ENCODE peak calls at places on chromosome 6, in nine cellular contexts. O is HCT116, W is ovary, J is H1, D is stomach, M is body of pancreas, I is adrenal gland, F is right lobe of liver, E is prostate gland. S is an unnamed sample.

GRCh38 chr6:21971540-21971939 is 325.3 kb downstream of the PRL start:
- DNase-seq in O (no peak), W (no peak), J (no peak), D (no peak), M (no peak), I (no peak), F (no peak), E (no peak), S (no peak)

GRCh38 chr6:82712826-82713225 is 349.2 kb downstream of the TPBG start:
- DNase-seq in O (no peak), W (no peak), J (no peak), D (no peak), M (no peak), I (no peak), F (no peak), E (no peak), S (no peak)

GRCh38 chr6:93896081-93896480 is 476.7 kb upstream of the EPHA7 start:
- DNase-seq in O (no peak), W (no peak), J (no peak), D (no peak), M (no peak), I (no peak), F (no peak), E (no peak), S (no peak)

GRCh38 chr6:134774244-134774643 is 175.7 kb downstream of the ALDH8A1 start:
- DNase-seq in O (no peak), W (no peak), J (no peak), D (no peak), M (no peak), I (no peak), F (no peak), E (no peak), S (no peak)

GRCh38 chr6:31400467-31401289 is 2.7 kb upstream of the MICA start:
- DNase-seq in O (peak), W (peak), J (no peak), D (peak), M (peak), I (peak), F (peak), E (peak), S (peak)

GRCh38 chr6:32194825-32195651 is 2.6 kb upstream of the GPSM3 start:
- DNase-seq in O (peak), W (peak), J (no peak), D (no peak), M (peak), I (peak), F (no peak), E (no peak), S (no peak)

GRCh38 chr6:56101141-56101553 is 146.2 kb downstream of the COL21A1 start:
- DNase-seq in O (peak), W (no peak), J (no peak), D (no peak), M (peak), I (no peak), F (no peak), E (no peak), S (no peak)

GRCh38 chr6:144330588-144330987 is 45.5 kb downstream of the UTRN start:
- DNase-seq in O (peak), W (no peak), J (peak), D (peak), M (peak), I (no peak), F (no peak), E (peak), S (no peak)

GRCh38 chr6:111888928-111889696 is 15.9 kb upstream of the FYN start:
- DNase-seq in O (no peak), W (peak), J (no peak), D (no peak), M (no peak), I (no peak), F (no peak), E (no peak), S (no peak)

GRCh38 chr6:151461673-151462072 is 9.7 kb upstream of the RMND1 start:
- DNase-seq in O (no peak), W (no peak), J (no peak), D (no peak), M (no peak), I (no peak), F (no peak), E (no peak), S (no peak)

GRCh38 chr6:90103056-90103793 is 193.4 kb downstream of the BACH2 start:
- DNase-seq in O (no peak), W (no peak), J (no peak), D (no peak), M (peak), I (no peak), F (no peak), E (no peak), S (no peak)

GRCh38 chr6:159695984-159696383 is 2.9 kb upstream of the SOD2 start:
- DNase-seq in O (no peak), W (no peak), J (no peak), D (no peak), M (no peak), I (no peak), F (no peak), E (no peak), S (no peak)

GRCh38 chr6:13767121-13767794 is 47.1 kb downstream of the MCUR1 start:
- DNase-seq in O (no peak), W (peak), J (no peak), D (no peak), M (peak), I (peak), F (no peak), E (peak), S (peak)

GRCh38 chr6:126873351-126873750 is 245.1 kb upstream of the RSPO3 start:
- DNase-seq in O (no peak), W (no peak), J (no peak), D (no peak), M (no peak), I (no peak), F (no peak), E (no peak), S (no peak)

GRCh38 chr6:168163096-168163731 is 84.2 kb upstream of the FRMD1 start:
- DNase-seq in O (no peak), W (no peak), J (no peak), D (peak), M (no peak), I (peak), F (no peak), E (peak), S (no peak)

GRCh38 chr6:141153563-141153962 is 979.2 kb upstream of the GJE1 start:
- DNase-seq in O (no peak), W (no peak), J (peak), D (no peak), M (no peak), I (no peak), F (no peak), E (no peak), S (no peak)

GRCh38 chr6:111530777-111531176 is 47.8 kb upstream of the REV3L start:
- DNase-seq in O (no peak), W (no peak), J (no peak), D (no peak), M (no peak), I (no peak), F (no peak), E (no peak), S (no peak)

GRCh38 chr6:35258858-35259193 is 709 bp upstream of the ZNF76 start:
- DNase-seq in O (peak), W (no peak), J (no peak), D (peak), M (no peak), I (no peak), F (no peak), E (no peak), S (no peak)

GRCh38 chr6:43173496-43174262 is 2.6 kb downstream of the SRF start:
- DNase-seq in O (no peak), W (no peak), J (no peak), D (no peak), M (no peak), I (peak), F (no peak), E (no peak), S (no peak)

GRCh38 chr6:98980814-98981213 is 33.1 kb upstream of the FBXL4 start:
- DNase-seq in O (no peak), W (no peak), J (peak), D (no peak), M (no peak), I (no peak), F (no peak), E (no peak), S (no peak)

GRCh38 chr6:104356197-104356596 is 503.5 kb downstream of the HACE1 start:
- DNase-seq in O (no peak), W (no peak), J (no peak), D (no peak), M (no peak), I (no peak), F (no peak), E (no peak), S (no peak)

GRCh38 chr6:47097092-47097945 is 55.2 kb upstream of the ADGRF1 start:
- DNase-seq in O (peak), W (peak), J (no peak), D (peak), M (peak), I (peak), F (peak), E (peak), S (no peak)

GRCh38 chr6:30200551-30201281 is 12.5 kb downstream of the TRIM26 start:
- DNase-seq in O (no peak), W (no peak), J (no peak), D (no peak), M (no peak), I (no peak), F (peak), E (no peak), S (no peak)

GRCh38 chr6:13504611-13505344 is 17.4 kb upstream of the GFOD1 start:
- DNase-seq in O (no peak), W (no peak), J (no peak), D (no peak), M (no peak), I (no peak), F (no peak), E (no peak), S (no peak)

GRCh38 chr6:131688286-131688685 is 12.9 kb downstream of the OR2A4 start:
- DNase-seq in O (no peak), W (no peak), J (no peak), D (no peak), M (no peak), I (no peak), F (no peak), E (no peak), S (no peak)

GRCh38 chr6:20400476-20401402 is 940 bp upstream of the E2F3 start:
- DNase-seq in O (peak), W (peak), J (no peak), D (no peak), M (peak), I (peak), F (peak), E (no peak), S (peak)

GRCh38 chr6:42313038-42313437 is 95.4 kb upstream of the MRPS10 start:
- DNase-seq in O (no peak), W (no peak), J (no peak), D (no peak), M (no peak), I (no peak), F (no peak), E (no peak), S (no peak)

GRCh38 chr6:76644231-76644630 is 571.8 kb upstream of the IMPG1 start:
- DNase-seq in O (no peak), W (no peak), J (no peak), D (no peak), M (no peak), I (no peak), F (no peak), E (no peak), S (no peak)

GRCh38 chr6:11722805-11723631 is 55.6 kb downstream of the ADTRP start:
- DNase-seq in O (no peak), W (no peak), J (no peak), D (no peak), M (no peak), I (no peak), F (no peak), E (no peak), S (no peak)

GRCh38 chr6:16239798-16240123 is 1.4 kb downstream of the GMPR start:
- DNase-seq in O (peak), W (no peak), J (no peak), D (no peak), M (peak), I (peak), F (peak), E (no peak), S (no peak)
- TF ChIP-seq POLR2A in O (no peak), W (no peak), J (no peak), D (no peak), M (no peak), I (no peak), F (no peak), E (peak), S (no peak)

DNA sequence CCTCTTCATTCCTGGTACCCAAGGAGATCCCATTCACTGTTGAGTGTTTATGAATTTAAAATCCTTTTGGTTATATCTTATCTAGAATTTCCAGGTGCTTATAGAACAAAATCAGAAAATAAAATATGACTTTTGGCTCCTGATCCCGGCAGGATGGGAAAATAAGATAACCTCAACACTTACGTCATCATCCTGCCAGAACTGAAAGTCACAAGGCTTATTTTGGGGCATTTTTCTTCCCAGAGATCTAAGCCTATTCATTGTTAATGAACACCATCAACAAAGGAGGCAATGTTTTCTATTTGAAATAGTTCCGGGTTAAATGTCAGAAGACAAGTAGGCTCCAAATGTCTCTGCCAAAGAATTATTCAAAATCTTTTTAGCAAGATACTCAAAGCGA is 580.6 kb downstream of the TFAP2A start:
- DNase-seq in O (no peak), W (no peak), J (no peak), D (no peak), M (no peak), I (no peak), F (no peak), E (no peak), S (no peak)
- H3K27ac ChIP-seq in O (no peak), W (no peak), J (no peak), D (no peak), M (no peak), I (no peak), F (no peak), E (no peak), S (no peak)

GRCh38 chr6:2799936-2800527 is 34.8 kb downstream of the WRNIP1 start:
- DNase-seq in O (no peak), W (no peak), J (no peak), D (no peak), M (no peak), I (no peak), F (no peak), E (no peak), S (no peak)
- TF ChIP-seq POLR2A in O (no peak), W (no peak), J (no peak), D (no peak), M (no peak), I (no peak), F (no peak), E (no peak), S (no peak)

GRCh38 chr6:142377112-142377848 is 75.5 kb downstream of the ADGRG6 start:
- DNase-seq in O (peak), W (no peak), J (peak), D (peak), M (peak), I (no peak), F (peak), E (peak), S (no peak)
- H3K27ac ChIP-seq in O (peak), W (no peak), J (no peak), D (no peak), M (peak), I (no peak), F (peak), E (no peak), S (no peak)

GRCh38 chr6:4135665-4136353 is 434 bp upstream of the ECI2 start:
- DNase-seq in O (peak), W (peak), J (peak), D (peak), M (peak), I (peak), F (peak), E (peak), S (peak)
- TF ChIP-seq POLR2A in O (peak), W (no peak), J (peak), D (no peak), M (peak), I (peak), F (peak), E (peak), S (no peak)

GRCh38 chr6:39576556-39577303 is 148.5 kb downstream of the KIF6 start:
- DNase-seq in O (no peak), W (no peak), J (no peak), D (no peak), M (no peak), I (no peak), F (no peak), E (no peak), S (no peak)
- H3K27ac ChIP-seq in O (no peak), W (no peak), J (no peak), D (no peak), M (no peak), I (no peak), F (no peak), E (no peak), S (no peak)

GRCh38 chr6:36441307-36441894 is 1.3 kb downstream of the PXT1 start:
- DNase-seq in O (peak), W (peak), J (peak), D (peak), M (peak), I (peak), F (peak), E (peak), S (peak)
- TF ChIP-seq POLR2A in O (peak), W (peak), J (no peak), D (no peak), M (peak), I (peak), F (peak), E (peak), S (no peak)

DNA sequence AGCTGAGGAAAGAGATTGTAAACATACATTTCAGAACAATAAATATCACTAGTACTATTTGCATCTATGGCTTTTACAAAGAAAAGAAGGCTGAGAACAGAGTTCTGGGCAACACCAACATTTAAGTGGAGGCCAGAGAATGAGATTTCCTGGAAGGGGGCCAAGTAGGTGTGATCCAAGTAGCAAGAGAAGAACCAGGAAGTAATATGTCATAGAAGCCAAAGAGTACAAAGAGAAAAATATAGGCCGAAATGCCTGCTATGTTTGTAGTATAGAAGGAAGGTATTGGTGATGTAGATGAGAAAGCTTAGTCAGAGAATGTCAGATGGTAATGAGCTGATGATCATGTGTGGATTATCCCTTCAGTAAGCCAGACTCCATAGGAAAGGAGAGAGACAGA is 94.5 kb downstream of the PERP start:
- DNase-seq in O (no peak), W (no peak), J (no peak), D (no peak), M (no peak), I (no peak), F (no peak), E (no peak), S (no peak)
- H3K27ac ChIP-seq in O (no peak), W (no peak), J (no peak), D (no peak), M (no peak), I (no peak), F (no peak), E (no peak), S (no peak)

S was measured in spleen.